ENCODE peak calls at places on chromosomes 13 and 19, in ten cellular contexts. M is thoracic aorta, F is right atrium auricular region, E is RWPE1, J is omental fat pad, B is endothelial cell, C is GM20000, S is upper lobe of left lung, X is AG09319, D is GM10248. R is an unnamed sample.

GRCh38 chr13:67971291-67971690 is 741.2 kb upstream of the PCDH9 start:
- DNase-seq in M (no peak), F (no peak), E (no peak), J (no peak), B (no peak), C (no peak), S (no peak), X (no peak), D (no peak), R (no peak)

GRCh38 chr13:95111608-95112007 is 189.6 kb downstream of the ABCC4 start:
- DNase-seq in M (no peak), F (no peak), E (no peak), J (no peak), B (no peak), C (no peak), S (no peak), X (no peak), D (no peak), R (no peak)

GRCh38 chr13:27858046-27858445 is 61.8 kb upstream of the PDX1 start:
- DNase-seq in M (no peak), F (no peak), E (no peak), J (no peak), B (no peak), C (no peak), S (no peak), X (no peak), D (no peak), R (no peak)

GRCh38 chr13:39370554-39370953 is 232.4 kb downstream of the LHFPL6 start:
- DNase-seq in M (no peak), F (no peak), E (no peak), J (no peak), B (no peak), C (no peak), S (no peak), X (peak; percentile 49), D (no peak), R (no peak)

GRCh38 chr19:52566588-52566987 is 3.5 kb upstream of the ZNF701 start:
- DNase-seq in M (no peak), F (no peak), E (peak; percentile 49), J (no peak), B (no peak), C (no peak), S (no peak), X (no peak), D (no peak), R (no peak)

GRCh38 chr13:30654430-30654829 is 36.7 kb downstream of the USPL1 start:
- DNase-seq in M (no peak), F (no peak), E (no peak), J (no peak), B (no peak), C (no peak), S (no peak), X (no peak), D (no peak), R (no peak)

GRCh38 chr19:54418030-54418929 is 3.0 kb downstream of the TTYH1 start:
- DNase-seq in M (no peak), F (no peak), E (no peak), J (no peak), B (no peak), C (peak; percentile 84), S (no peak), X (no peak), D (peak; percentile 71), R (no peak)

GRCh38 chr13:56110751-56111150 is 1030.0 kb upstream of the PRR20A start:
- DNase-seq in M (no peak), F (no peak), E (no peak), J (no peak), B (no peak), C (no peak), S (no peak), X (no peak), D (no peak), R (no peak)

GRCh38 chr19:57583521-57584416 is at the start of gene ZIK1:
- DNase-seq in M (peak; percentile 43), F (peak; percentile 91), E (peak; percentile 83), J (peak; percentile 69), B (peak; percentile 76), C (peak; percentile 95), S (peak; percentile 82), X (peak; percentile 70), D (peak; percentile 96), R (peak; percentile 75)

GRCh38 chr13:110640591-110641029 is 25.3 kb downstream of the NAXD start:
- DNase-seq in M (no peak), F (no peak), E (no peak), J (no peak), B (no peak), C (no peak), S (no peak), X (no peak), D (no peak), R (no peak)

DNA sequence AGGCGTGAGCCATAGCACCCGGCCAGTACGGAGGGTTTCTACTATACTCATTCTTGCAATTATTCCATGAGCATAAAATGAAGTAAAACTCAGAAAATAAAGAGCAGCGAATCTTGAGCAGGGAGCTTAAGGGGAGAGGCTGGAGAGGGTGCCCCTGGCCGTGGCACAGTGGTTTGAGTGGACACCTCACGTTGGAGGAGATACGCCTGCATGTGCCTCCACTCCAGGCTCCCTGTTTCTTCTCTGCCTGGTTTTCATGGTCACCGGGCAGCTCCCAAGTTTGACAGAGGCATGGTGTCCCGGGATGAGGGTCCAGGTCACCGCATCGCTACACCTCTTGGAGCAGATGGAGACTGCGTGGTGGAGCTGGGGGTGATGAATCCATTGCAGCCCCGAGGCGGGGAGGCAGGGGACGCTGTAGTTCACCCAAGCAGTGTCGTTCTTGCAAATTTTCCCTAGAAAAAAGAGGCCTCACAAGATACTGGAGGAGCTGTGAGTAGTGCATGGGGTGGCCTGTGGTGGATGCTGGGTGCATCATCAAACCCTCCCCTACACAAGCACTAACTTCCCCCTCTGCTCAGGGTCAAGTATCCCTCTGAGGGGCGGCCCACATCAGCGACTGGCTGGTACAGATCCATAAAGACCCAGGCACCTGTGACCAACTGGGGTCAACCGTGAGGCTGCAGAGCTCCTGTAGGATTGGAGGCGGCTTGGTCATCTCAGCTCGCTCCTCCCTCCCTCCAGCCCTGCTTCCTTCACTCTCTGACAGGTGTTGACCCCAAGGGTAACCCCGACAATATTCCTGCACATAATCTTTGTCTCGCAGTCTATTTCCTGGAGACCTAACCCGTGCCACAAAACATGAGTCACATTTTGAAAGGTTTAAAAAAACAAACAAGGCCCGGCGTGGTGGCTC is 3.6 kb upstream of the MIER2 start:
- DNase-seq in M (no peak), F (no peak), E (no peak), J (no peak), B (no peak), C (no peak), S (peak; percentile 12), X (no peak), D (no peak), R (no peak)
- TF ChIP-seq CTCF in M (no peak), F (no peak), E (no peak), J (no peak), B (no peak), C (no peak), S (no peak), X (no peak), D (no peak), R (no peak)

DNA sequence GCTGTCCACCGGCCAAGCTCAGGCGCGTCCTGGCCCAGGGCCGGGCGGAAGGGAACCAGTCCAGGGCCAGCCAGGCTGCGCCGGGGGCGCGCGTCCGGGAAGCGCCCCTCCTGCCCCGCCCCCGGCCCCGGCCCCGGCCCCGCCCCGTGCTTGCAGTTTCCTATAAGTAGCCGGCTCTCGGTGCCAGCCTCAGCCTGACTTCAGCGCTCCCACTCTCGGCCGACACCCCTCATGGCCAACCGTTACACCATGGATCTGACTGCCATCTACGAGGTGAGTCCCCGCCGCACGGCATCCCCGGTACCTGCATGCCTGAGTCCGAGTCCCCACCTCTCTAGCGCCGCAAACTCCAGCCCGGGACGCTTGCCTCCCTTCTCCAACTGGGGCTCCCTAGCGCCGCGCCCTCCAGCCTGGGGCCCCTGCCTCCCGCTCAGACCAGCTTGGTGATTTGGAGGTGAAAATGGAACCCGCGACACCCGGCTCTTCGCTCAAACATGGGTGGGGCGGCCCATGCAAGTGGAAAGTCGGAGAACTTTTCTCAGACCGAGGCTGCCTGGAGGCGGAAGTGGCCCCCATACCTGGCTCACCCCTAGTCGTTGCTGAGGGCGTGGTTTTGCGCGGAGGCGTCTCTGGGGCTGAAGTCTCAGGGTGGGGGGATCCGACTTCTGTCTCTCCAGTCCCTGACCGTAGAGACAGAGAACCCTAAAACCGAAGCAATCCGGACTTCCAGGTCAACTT is at the start of gene ZFP36:
- DNase-seq in M (peak; percentile 77), F (peak; percentile 98), E (peak; percentile 81), J (peak; percentile 89), B (peak; percentile 85), C (peak; percentile 89), S (peak; percentile 93), X (peak; percentile 87), D (peak; percentile 79), R (peak; percentile 83)
- TF ChIP-seq CTCF in M (no peak), F (no peak), E (no peak), J (no peak), B (no peak), C (no peak), S (peak; percentile 4), X (no peak), D (no peak), R (no peak)

DNA sequence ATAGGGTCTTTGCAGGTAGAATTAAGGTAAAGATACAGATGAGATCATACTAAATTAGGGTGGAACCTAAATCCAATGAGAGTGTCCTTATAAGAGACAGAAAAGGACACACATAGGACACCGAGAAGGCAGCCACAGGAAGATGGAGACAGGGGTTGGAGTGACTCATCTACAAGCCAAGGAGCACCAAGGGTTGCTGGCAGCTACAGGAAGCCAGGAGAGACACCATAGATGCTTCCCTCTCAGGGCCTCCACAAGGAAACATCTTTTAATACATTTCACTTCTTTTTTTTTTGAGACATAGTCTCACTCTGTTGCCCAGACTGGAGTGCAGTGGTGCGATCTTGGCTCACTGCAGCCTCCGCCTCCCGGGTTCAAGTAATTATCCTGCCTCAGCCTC is 10.1 kb downstream of the TMEM143 start:
- DNase-seq in M (no peak), F (no peak), E (no peak), J (no peak), B (no peak), C (no peak), S (no peak), X (no peak), D (no peak), R (no peak)
- TF ChIP-seq CTCF in M (no peak), F (no peak), E (no peak), J (no peak), B (no peak), C (no peak), S (no peak), X (no peak), D (no peak), R (no peak)

GRCh38 chr13:45770886-45771285 is 68.8 kb downstream of the CBY2 start:
- DNase-seq in M (no peak), F (no peak), E (no peak), J (no peak), B (no peak), C (no peak), S (no peak), X (no peak), D (no peak), R (no peak)
- TF ChIP-seq CTCF in M (no peak), F (no peak), E (no peak), J (no peak), B (no peak), C (no peak), S (no peak), X (no peak), D (no peak), R (no peak)

DNA sequence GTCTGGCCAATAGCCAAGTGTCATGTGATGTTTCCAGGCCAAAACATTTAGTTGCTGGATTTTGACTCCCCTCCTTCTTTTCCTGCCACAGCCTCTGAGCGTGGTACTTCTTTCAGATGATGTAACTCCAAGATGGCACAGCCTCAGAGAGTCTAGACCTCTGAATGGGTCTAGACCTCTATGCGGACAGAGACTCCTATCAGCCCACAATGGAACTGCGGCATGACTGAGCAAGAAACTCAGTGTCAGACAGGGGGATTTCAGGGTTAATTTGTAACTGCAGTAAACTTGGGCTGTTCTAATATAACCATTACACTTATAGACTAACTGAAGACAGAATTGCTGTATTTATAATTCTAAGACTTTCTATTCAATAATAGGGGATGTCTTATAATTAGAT is 42.6 kb upstream of the ZDHHC20 start:
- DNase-seq in M (no peak), F (no peak), E (no peak), J (no peak), B (no peak), C (no peak), S (no peak), X (no peak), D (no peak), R (no peak)
- TF ChIP-seq CTCF in M (no peak), F (no peak), E (no peak), J (no peak), B (no peak), C (peak; percentile 4), S (no peak), X (no peak), D (no peak), R (no peak)